ENCODE peak calls at places on chromosomes 7 and 10, in six cellular contexts. W is A549, E is left ventricle myocardium inferior, O is heart left ventricle, Y is IMR-90, H is fibroblast of lung. Q is an unnamed sample.

GRCh38 chr7:151033864-151034249 is 5.6 kb downstream of the ABCB8 start:
- DNase-seq in O (no peak), E (no peak), H (no peak), Y (no peak), W (no peak), Q (no peak)

GRCh38 chr7:124263232-124263827 is 230.5 kb upstream of the TMEM229A start:
- DNase-seq in H (peak), O (no peak), W (peak), Y (peak), E (no peak), Q (peak)

GRCh38 chr7:1227814-1228534 is 4.7 kb upstream of the UNCX start:
- DNase-seq in H (no peak), E (no peak), W (no peak), Y (no peak), O (no peak), Q (no peak)

GRCh38 chr7:156062286-156062685 is 250.0 kb upstream of the SHH start:
- DNase-seq in E (no peak), H (no peak), O (no peak), Y (no peak), W (no peak), Q (no peak)

GRCh38 chr10:116253716-116254115 is 19.3 kb downstream of the GFRA1 start:
- DNase-seq in O (no peak), Y (no peak), H (no peak), W (no peak), E (no peak), Q (no peak)

GRCh38 chr7:138186951-138187351 is 110.7 kb downstream of the AKR1D1 start:
- DNase-seq in H (no peak), O (no peak), W (peak), E (no peak), Y (peak), Q (peak)

GRCh38 chr10:30974773-30975386 is 56.8 kb downstream of the ZNF438 start:
- DNase-seq in H (peak), Y (no peak), W (no peak), E (no peak), O (no peak), Q (peak)

GRCh38 chr7:18421297-18422004 is 74.1 kb upstream of the HDAC9 start:
- DNase-seq in W (no peak), H (no peak), Y (no peak), O (no peak), E (no peak), Q (peak)

GRCh38 chr7:122887198-122887597 is 938 bp upstream of the CADPS2 start:
- DNase-seq in O (peak), Y (peak), E (peak), W (peak), H (peak), Q (peak)

GRCh38 chr10:59654007-59654406 is 55.6 kb downstream of the SLC16A9 start:
- DNase-seq in H (no peak), W (no peak), E (no peak), Y (no peak), O (no peak), Q (peak)

GRCh38 chr10:43824934-43825333 is 176.3 kb upstream of the ZNF32 start:
- DNase-seq in W (no peak), H (peak), Y (peak), O (peak), E (peak), Q (peak)

GRCh38 chr7:74173074-74173473 is 1.1 kb upstream of the EIF4H start:
- DNase-seq in Y (no peak), W (no peak), O (no peak), E (no peak), H (no peak), Q (no peak)

GRCh38 chr7:28408974-28409715 is 3.2 kb upstream of the CREB5 start:
- DNase-seq in W (peak), H (peak), E (peak), O (peak), Y (peak), Q (peak)

GRCh38 chr7:28407643-28408042 is 4.7 kb upstream of the CREB5 start:
- DNase-seq in W (peak), E (no peak), Y (peak), O (no peak), H (peak), Q (peak)

GRCh38 chr7:28406192-28406591 is 6.1 kb upstream of the CREB5 start:
- DNase-seq in O (no peak), Y (no peak), W (no peak), H (no peak), E (no peak), Q (no peak)

GRCh38 chr7:28409716-28410627 is 2.3 kb upstream of the CREB5 start:
- DNase-seq in Y (peak), W (peak), H (peak), E (peak), O (peak), Q (peak)

GRCh38 chr7:28408105-28408973 is 4.0 kb upstream of the CREB5 start:
- DNase-seq in E (peak), Y (peak), H (no peak), O (peak), W (no peak), Q (no peak)
- H3K4me3 ChIP-seq in E (peak), Y (no peak), H (no peak), O (peak), W (peak), Q (no peak)

GRCh38 chr10:6203331-6204062 is 765 bp downstream of the PFKFB3 start:
- DNase-seq in Y (peak), O (peak), E (peak), H (peak), W (peak), Q (peak)
- TF ChIP-seq CTCF in Y (peak), O (peak), E (peak), H (no peak), W (peak), Q (peak)

GRCh38 chr10:125158528-125159485 is 1.6 kb downstream of the CTBP2 start:
- DNase-seq in Y (peak), H (peak), E (peak), O (peak), W (peak), Q (peak)

GRCh38 chr10:125156739-125157472 is 3.5 kb downstream of the CTBP2 start:
- DNase-seq in E (no peak), Y (no peak), O (no peak), H (no peak), W (no peak), Q (no peak)

GRCh38 chr10:125156196-125156595 is 4.2 kb downstream of the CTBP2 start:
- DNase-seq in E (no peak), Y (no peak), H (no peak), W (no peak), O (no peak), Q (no peak)

GRCh38 chr10:125155669-125156068 is 4.7 kb downstream of the CTBP2 start:
- DNase-seq in W (no peak), H (no peak), Y (no peak), E (no peak), O (no peak), Q (no peak)

GRCh38 chr10:125157473-125157865 is 2.9 kb downstream of the CTBP2 start:
- DNase-seq in E (no peak), W (no peak), O (no peak), H (peak), Y (no peak), Q (no peak)
- H3K4me3 ChIP-seq in E (peak), W (peak), O (peak), H (peak), Y (peak), Q (peak)

DNA sequence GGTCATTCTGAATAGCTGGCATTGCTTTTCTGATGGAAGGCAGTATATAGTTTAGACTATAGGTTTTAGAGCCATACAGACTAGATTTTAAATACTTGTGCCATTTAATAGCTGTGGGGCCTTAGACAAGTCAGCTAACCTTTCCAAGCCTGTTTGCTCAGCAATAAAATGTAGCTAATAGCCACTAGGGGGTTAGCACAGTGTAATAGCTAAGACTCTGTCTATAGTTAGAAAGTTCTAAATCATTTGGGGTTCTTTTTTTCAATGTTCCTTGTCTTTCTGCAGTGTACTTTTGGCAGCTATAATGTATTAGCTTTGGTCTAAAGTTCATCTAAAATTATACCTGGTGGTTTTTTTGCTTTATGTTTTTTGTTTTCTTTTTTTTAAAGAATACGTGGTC is 7.5 kb upstream of the KIFBP start:
- DNase-seq in Y (no peak), W (peak), H (peak), E (no peak), O (no peak), Q (no peak)
- TF ChIP-seq CTCF in Y (peak), W (peak), H (peak), E (peak), O (no peak), Q (no peak)

DNA sequence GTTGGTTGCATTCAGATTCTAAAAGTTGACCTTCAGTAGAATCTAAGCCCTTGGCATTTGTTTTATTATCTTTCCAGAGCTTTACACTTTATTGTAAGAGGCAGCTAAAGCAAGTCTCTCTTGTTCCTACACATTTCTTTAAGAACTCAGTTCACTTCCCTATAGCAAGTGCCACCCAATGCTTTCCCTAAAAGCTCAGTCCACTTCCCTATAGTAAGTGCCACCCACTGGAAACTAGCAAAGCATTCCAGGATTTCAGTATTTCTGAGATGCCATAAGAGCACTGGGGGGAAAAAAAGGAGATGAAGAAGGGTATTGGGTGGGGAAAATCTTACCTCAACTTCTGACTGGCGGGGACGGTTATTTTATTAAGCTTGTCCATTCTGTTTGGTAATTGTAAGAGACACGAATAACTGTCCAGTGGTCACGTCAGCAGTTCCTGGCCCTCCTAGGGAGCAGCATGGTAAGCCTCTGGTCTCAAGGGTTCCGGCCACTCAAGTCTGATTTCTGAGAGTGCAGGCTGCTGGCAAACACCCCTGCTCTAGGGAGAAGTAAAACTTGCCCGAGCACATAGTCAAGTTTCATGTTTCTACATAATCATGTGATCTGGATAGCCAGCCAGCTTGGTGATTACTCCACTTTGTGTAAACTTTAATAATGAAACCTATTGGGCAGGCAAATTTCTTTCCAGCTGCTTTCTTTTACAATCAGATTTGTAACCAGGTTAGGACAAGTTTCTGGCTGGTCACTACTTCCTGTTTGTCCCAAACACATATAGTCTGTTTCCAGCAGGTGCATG is at the start of gene BLNK:
- DNase-seq in W (no peak), Y (peak), E (peak), O (peak), H (peak), Q (peak)
- H3K4me3 ChIP-seq in W (no peak), Y (no peak), E (peak), O (peak), H (no peak), Q (no peak)

DNA sequence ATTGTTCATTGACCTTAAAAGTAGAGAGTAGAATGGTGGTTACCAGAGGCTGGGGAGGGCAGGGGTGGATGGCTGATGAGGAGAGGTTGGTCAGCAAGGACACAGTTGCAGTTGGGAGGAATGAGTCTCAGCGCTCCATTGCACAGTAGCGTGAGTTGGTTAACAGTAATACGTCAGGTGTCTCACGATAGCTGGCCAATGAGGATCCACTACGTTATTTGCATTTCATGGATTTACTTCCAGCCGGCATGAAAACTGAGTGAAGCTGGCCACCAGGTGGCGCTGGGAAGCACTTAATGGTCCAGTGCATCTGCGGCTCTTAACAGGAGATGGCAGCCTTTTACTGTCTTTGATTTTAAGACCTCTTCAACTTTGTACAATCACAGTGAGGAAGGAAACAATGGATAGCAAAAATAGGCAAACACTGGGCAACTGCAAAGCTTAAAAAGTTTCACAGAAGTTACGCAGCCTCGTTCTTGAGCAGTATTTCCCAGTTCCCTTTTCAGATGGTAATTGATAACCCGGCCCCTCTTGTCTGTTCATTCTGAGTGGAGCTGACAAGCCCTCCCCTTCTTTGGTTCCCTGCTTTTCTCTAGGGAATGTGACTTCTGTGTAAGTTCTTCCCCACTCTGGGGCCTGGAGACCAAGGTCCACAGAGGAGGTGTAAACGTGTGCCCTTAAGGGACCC is 23.7 kb downstream of the AKR1E2 start:
- DNase-seq in O (peak), E (peak), H (peak), Y (peak), W (peak), Q (peak)
- TF ChIP-seq CTCF in O (peak), E (peak), H (peak), Y (peak), W (peak), Q (peak)

GRCh38 chr10:96377816-96378294 is 19.1 kb upstream of the OPALIN start:
- DNase-seq in Y (no peak), E (peak), H (no peak), W (no peak), O (peak), Q (peak)

GRCh38 chr10:96374004-96374403 is 15.2 kb upstream of the OPALIN start:
- DNase-seq in H (no peak), Y (no peak), O (no peak), E (no peak), W (no peak), Q (no peak)

GRCh38 chr10:96376483-96376882 is 17.7 kb upstream of the OPALIN start:
- DNase-seq in Y (no peak), O (no peak), W (no peak), H (no peak), E (no peak), Q (no peak)

GRCh38 chr10:96374985-96375830 is 16.4 kb upstream of the OPALIN start:
- DNase-seq in O (peak), Y (peak), W (peak), E (peak), H (peak), Q (peak)

GRCh38 chr10:96374639-96374984 is 15.8 kb upstream of the OPALIN start:
- DNase-seq in W (no peak), E (no peak), O (no peak), Y (no peak), H (no peak), Q (no peak)
- H3K4me3 ChIP-seq in W (peak), E (peak), O (peak), Y (no peak), H (no peak), Q (no peak)

GRCh38 chr10:97590082-97590747 is 694 bp downstream of the C10orf62 start:
- DNase-seq in W (no peak), E (no peak), H (no peak), Y (no peak), O (no peak), Q (no peak)

GRCh38 chr10:97590748-97591139 is 1.2 kb downstream of the C10orf62 start:
- DNase-seq in O (no peak), Y (no peak), W (no peak), H (no peak), E (no peak), Q (no peak)

GRCh38 chr10:97593423-97593822 is 3.9 kb downstream of the C10orf62 start:
- DNase-seq in E (no peak), Y (peak), H (peak), W (no peak), O (no peak), Q (peak)

GRCh38 chr10:97587183-97587582 is 2.3 kb upstream of the C10orf62 start:
- DNase-seq in E (no peak), H (no peak), Y (no peak), W (no peak), O (no peak), Q (no peak)

GRCh38 chr10:97589479-97589878 is at the start of gene C10orf62:
- DNase-seq in Y (no peak), O (no peak), W (no peak), E (no peak), H (no peak), Q (no peak)
- TF ChIP-seq CTCF in Y (no peak), O (no peak), W (no peak), E (no peak), H (no peak), Q (no peak)

GRCh38 chr10:102624751-102625330 is 19.4 kb upstream of the TRIM8 start:
- DNase-seq in H (no peak), W (no peak), Y (no peak), E (peak), O (peak), Q (peak)
- H3K4me3 ChIP-seq in H (no peak), W (no peak), Y (no peak), E (no peak), O (no peak), Q (no peak)